ENCODE peak calls at places on chromosomes 3 and 15, in eight cellular contexts. W is HCT116; Z is sciatic nerve; L is WTC11; E is GM04503; J is stimulated activated CD8-positive, alpha-beta memory T cell treated with anti-CD3 and anti-CD28 coated beads, Interleukin-15, amount 100 ng/mL, for 4 hours; T is cerebellum; I is SK-MEL-5. K is an unnamed sample.

GRCh38 chr3:58010562-58010961 is 2.3 kb downstream of the FLNB start:
- DNase-seq in W (no peak), Z (no peak), L (no peak), E (no peak), J (no peak), T (no peak), I (no peak), K (no peak)

GRCh38 chr3:27090265-27091041 is 278.7 kb downstream of the NEK10 start:
- DNase-seq in W (no peak), Z (no peak), L (no peak), E (no peak), J (no peak), T (no peak), I (peak), K (no peak)

GRCh38 chr3:133167340-133168024 is 129.3 kb downstream of the TMEM108 start:
- DNase-seq in W (no peak), Z (no peak), L (no peak), E (no peak), J (no peak), T (no peak), I (no peak), K (no peak)

GRCh38 chr3:59424268-59425010 is 374.6 kb upstream of the CFAP20DC start:
- DNase-seq in W (no peak), Z (no peak), L (no peak), E (peak), J (no peak), T (no peak), I (no peak), K (no peak)

GRCh38 chr3:51024765-51025681 is 350.3 kb downstream of the DOCK3 start:
- DNase-seq in W (no peak), Z (no peak), L (no peak), E (no peak), J (peak), T (no peak), I (no peak), K (no peak)

GRCh38 chr15:81133782-81134461 is at the start of gene CFAP161:
- DNase-seq in W (peak), Z (peak), L (peak), E (no peak), J (no peak), T (peak), I (peak), K (peak)

GRCh38 chr3:158773845-158774542 is 27.9 kb upstream of the MFSD1 start:
- DNase-seq in W (no peak), Z (no peak), L (no peak), E (no peak), J (no peak), T (no peak), I (no peak), K (no peak)

GRCh38 chr3:114376091-114376490 is 82.3 kb downstream of the TIGIT start:
- DNase-seq in W (no peak), Z (no peak), L (no peak), E (peak), J (no peak), T (no peak), I (no peak), K (no peak)

GRCh38 chr3:159840900-159841299 is 147.7 kb upstream of the IL12A start:
- DNase-seq in W (no peak), Z (no peak), L (no peak), E (no peak), J (no peak), T (no peak), I (no peak), K (no peak)

GRCh38 chr3:172201136-172201989 is 162.0 kb downstream of the FNDC3B start:
- DNase-seq in W (no peak), Z (peak), L (no peak), E (peak), J (no peak), T (peak), I (peak), K (no peak)

GRCh38 chr3:37330466-37330865 is 156.1 kb upstream of the LRRFIP2 start:
- DNase-seq in W (no peak), Z (no peak), L (no peak), E (no peak), J (no peak), T (no peak), I (no peak), K (no peak)

GRCh38 chr3:149605902-149606301 is 51.9 kb downstream of the WWTR1 start:
- DNase-seq in W (no peak), Z (no peak), L (no peak), E (no peak), J (no peak), T (no peak), I (no peak), K (no peak)

GRCh38 chr15:90412356-90413194 is 24.5 kb downstream of the IQGAP1 start:
- DNase-seq in W (peak), Z (no peak), L (no peak), E (no peak), J (no peak), T (no peak), I (peak), K (no peak)